ENCODE peak calls at places on chromosome 14, in ten cellular contexts. A, M, J, R, K, U, S, O, V and D are unnamed samples.

GRCh38 chr14:43005807-43006206 is 1399.1 kb downstream of the LRFN5 start:
- DNase-seq in S (no peak), J (no peak), U (no peak), R (no peak), O (no peak), A (no peak), K (no peak), M (no peak), V (no peak), D (peak; percentile 9)

GRCh38 chr14:21163721-21164120 is 7.9 kb upstream of the OR5AU1 start:
- DNase-seq in A (no peak), V (no peak), R (no peak), U (no peak), S (no peak), J (no peak), O (no peak), K (no peak), M (no peak), D (no peak)

GRCh38 chr14:68548194-68549056 is 244.4 kb downstream of the ZFP36L1 start:
- DNase-seq in S (no peak), J (no peak), R (no peak), K (peak; percentile 98), M (no peak), O (peak; percentile 97), A (no peak), V (no peak), U (peak; percentile 90), D (peak; percentile 96)

GRCh38 chr14:78989246-78989645 is 819.1 kb downstream of the NRXN3 start:
- DNase-seq in M (no peak), A (no peak), K (no peak), O (no peak), R (no peak), U (no peak), J (no peak), V (no peak), S (no peak), D (no peak)

GRCh38 chr14:102905116-102906108 is 17.1 kb upstream of the AMN start:
- DNase-seq in V (no peak), J (no peak), A (no peak), U (no peak), O (no peak), R (no peak), K (no peak), S (no peak), M (no peak), D (no peak)

GRCh38 chr14:103361868-103362267 is 23.3 kb upstream of the MARK3 start:
- DNase-seq in M (no peak), R (no peak), J (no peak), S (no peak), U (no peak), V (peak; percentile 30), A (no peak), O (peak; percentile 94), K (peak; percentile 66), D (peak; percentile 53)

GRCh38 chr14:103260629-103261124 is 73.4 kb upstream of the EIF5 start:
- DNase-seq in K (peak; percentile 74), A (no peak), S (no peak), J (peak; percentile 23), U (peak; percentile 35), O (peak; percentile 1), M (no peak), R (no peak), V (no peak), D (peak; percentile 41)

GRCh38 chr14:101135796-101136742 is 232.5 kb upstream of the RTL1 start:
- DNase-seq in S (no peak), U (no peak), A (no peak), M (no peak), O (no peak), R (no peak), V (no peak), K (no peak), J (no peak), D (no peak)

GRCh38 chr14:90720832-90721231 is 95.4 kb downstream of the TTC7B start:
- DNase-seq in M (no peak), A (no peak), R (no peak), S (no peak), O (no peak), K (no peak), U (no peak), J (no peak), V (no peak), D (no peak)

GRCh38 chr14:71532349-71532748 is 399.9 kb upstream of the RGS6 start:
- DNase-seq in M (no peak), S (no peak), J (no peak), U (no peak), R (no peak), O (peak; percentile 41), V (no peak), K (no peak), A (no peak), D (peak; percentile 15)

GRCh38 chr14:49999216-49999761 is 106.4 kb downstream of the ARF6 start:
- DNase-seq in M (peak; percentile 85), K (peak; percentile 89), O (peak; percentile 89), A (peak; percentile 89), R (no peak), V (peak; percentile 87), U (peak; percentile 82), S (peak; percentile 55), J (no peak), D (peak; percentile 94)

GRCh38 chr14:36515896-36516718 is 3.9 kb downstream of the NKX2-1 start:
- DNase-seq in V (no peak), K (no peak), O (no peak), S (no peak), A (no peak), R (no peak), U (no peak), M (no peak), J (no peak), D (no peak)

GRCh38 chr14:91250912-91251311 is 6.4 kb upstream of the GPR68 start:
- DNase-seq in V (no peak), J (no peak), M (no peak), S (no peak), U (no peak), R (no peak), O (no peak), K (no peak), A (no peak), D (peak; percentile 22)

GRCh38 chr14:72439707-72440106 is 454.2 kb downstream of the DPF3 start:
- DNase-seq in U (no peak), J (no peak), S (no peak), K (no peak), O (no peak), V (no peak), M (no peak), A (no peak), R (no peak), D (no peak)

GRCh38 chr14:74558655-74559054 is 53.4 kb downstream of the LTBP2 start:
- DNase-seq in V (no peak), A (no peak), R (no peak), M (no peak), O (no peak), S (no peak), K (no peak), J (no peak), U (no peak), D (no peak)

GRCh38 chr14:35342160-35343010 is 50.2 kb downstream of the PSMA6 start:
- DNase-seq in V (no peak), M (no peak), K (peak; percentile 95), U (peak; percentile 67), J (peak; percentile 21), A (no peak), O (no peak), S (no peak), R (no peak), D (no peak)

GRCh38 chr14:51394804-51395203 is 154.8 kb downstream of the TMX1 start:
- DNase-seq in S (no peak), R (no peak), U (no peak), V (no peak), A (no peak), O (no peak), J (no peak), M (no peak), K (no peak), D (no peak)

GRCh38 chr14:100317897-100318808 is 5.0 kb upstream of the SLC25A47 start:
- DNase-seq in K (peak; percentile 87), O (no peak), U (peak; percentile 81), A (peak; percentile 90), S (peak; percentile 57), R (no peak), J (no peak), V (peak; percentile 71), M (peak; percentile 73), D (no peak)

GRCh38 chr14:35213869-35214387 is 78.3 kb upstream of the PSMA6 start:
- DNase-seq in A (no peak), J (no peak), S (no peak), R (no peak), M (no peak), K (no peak), U (no peak), O (peak; percentile 11), V (no peak), D (no peak)

GRCh38 chr14:76777721-76778120 is 16.5 kb downstream of the VASH1 start:
- DNase-seq in M (no peak), S (no peak), O (no peak), K (peak; percentile 57), J (no peak), R (no peak), A (no peak), U (no peak), V (no peak), D (no peak)